ENCODE peak calls at places on chromosomes 6 and 20, in eight cellular contexts. M is NT2/D1, R is spleen, D is upper lobe of right lung, Y is neuronal stem cell, T is mesendoderm, V is left lung, B is mesenchymal stem cell. J is an unnamed sample. For H3K4me1, the result is how much of the 10 kb centered on the place peaks cover.

GRCh38 chr6:40319124-40319523 is 268.0 kb downstream of the LRFN2 start:
- DNase-seq in M (no peak), R (no peak), D (no peak), Y (no peak), T (no peak), V (no peak), B (no peak), J (no peak)

GRCh38 chr6:159969204-159969912 is 476 bp downstream of the IGF2R start:
- DNase-seq in M (no peak), R (peak), D (peak), Y (peak), T (peak), V (no peak), B (no peak), J (no peak)

GRCh38 chr6:157513619-157514485 is 132.9 kb downstream of the ZDHHC14 start:
- DNase-seq in M (no peak), R (no peak), D (no peak), Y (no peak), T (no peak), V (no peak), B (no peak), J (no peak)

GRCh38 chr20:50301712-50302111 is 111.1 kb downstream of the CEBPB start:
- DNase-seq in M (no peak), R (no peak), D (no peak), Y (no peak), T (no peak), V (no peak), B (no peak), J (no peak)

GRCh38 chr6:80388515-80388914 is 282.0 kb downstream of the BCKDHB start:
- DNase-seq in M (no peak), R (no peak), D (no peak), Y (no peak), T (no peak), V (no peak), B (no peak), J (no peak)

GRCh38 chr20:45017859-45018258 is 51.5 kb downstream of the STK4 start:
- DNase-seq in M (no peak), R (no peak), D (no peak), Y (no peak), T (no peak), V (no peak), B (peak), J (no peak)

GRCh38 chr6:35019171-35019570 is 122.0 kb downstream of the TCP11 start:
- DNase-seq in M (no peak), R (no peak), D (no peak), Y (no peak), T (no peak), V (no peak), B (no peak), J (no peak)

GRCh38 chr6:36423101-36423824 is 19.4 kb downstream of the PXT1 start:
- DNase-seq in M (peak), R (peak), D (peak), Y (peak), T (peak), V (peak), B (peak), J (peak)

GRCh38 chr6:105981002-105981887 is 104.9 kb upstream of the PRDM1 start:
- DNase-seq in M (no peak), R (peak), D (no peak), Y (no peak), T (peak), V (no peak), B (peak), J (no peak)

GRCh38 chr6:75550544-75551167 is 51.0 kb upstream of the SENP6 start:
- DNase-seq in M (no peak), R (no peak), D (no peak), Y (no peak), T (no peak), V (no peak), B (peak), J (no peak)

GRCh38 chr6:17214106-17214505 is 67.1 kb upstream of the RBM24 start:
- DNase-seq in M (no peak), R (no peak), D (no peak), Y (no peak), T (no peak), V (no peak), B (no peak), J (no peak)

GRCh38 chr6:14192186-14192788 is 74.7 kb downstream of the CD83 start:
- DNase-seq in M (no peak), R (no peak), D (no peak), Y (no peak), T (no peak), V (no peak), B (no peak), J (no peak)

GRCh38 chr20:32563311-32564272 is 21.5 kb downstream of the NOL4L start:
- DNase-seq in M (no peak), R (no peak), D (no peak), Y (no peak), T (no peak), V (no peak), B (no peak), J (no peak)

GRCh38 chr6:133568970-133569889 is 319.7 kb upstream of the TCF21 start:
- DNase-seq in M (peak), R (no peak), D (no peak), Y (no peak), T (peak), V (no peak), B (peak), J (no peak)

GRCh38 chr6:27582928-27583725 is 110.2 kb upstream of the ZNF184 start:
- DNase-seq in M (no peak), R (no peak), D (no peak), Y (no peak), T (peak), V (no peak), B (peak), J (no peak)

GRCh38 chr6:21604081-21604480 is 10.5 kb downstream of the SOX4 start:
- DNase-seq in M (no peak), R (no peak), D (no peak), Y (no peak), T (no peak), V (no peak), B (no peak), J (no peak)

GRCh38 chr6:105804436-105804835 is 281.7 kb upstream of the PRDM1 start:
- DNase-seq in M (no peak), R (no peak), D (no peak), Y (no peak), T (no peak), V (no peak), B (peak), J (no peak)

GRCh38 chr6:166361080-166361429 is 18.7 kb upstream of the SFT2D1 start:
- DNase-seq in M (no peak), R (no peak), D (peak), Y (no peak), T (no peak), V (peak), B (peak), J (peak)

GRCh38 chr20:41482647-41483552 is 116.3 kb upstream of the EMILIN3 start:
- DNase-seq in M (no peak), R (no peak), D (no peak), Y (no peak), T (no peak), V (no peak), B (peak), J (no peak)

GRCh38 chr6:137373296-137373695 is 120.9 kb downstream of the OLIG3 start:
- DNase-seq in M (no peak), R (no peak), D (no peak), Y (no peak), T (no peak), V (no peak), B (no peak), J (no peak)

GRCh38 chr6:101398716-101399626 is 5.5 kb downstream of the GRIK2 start:
- DNase-seq in M (no peak), R (no peak), D (no peak), Y (no peak), T (no peak), V (no peak), B (no peak), J (no peak)

DNA sequence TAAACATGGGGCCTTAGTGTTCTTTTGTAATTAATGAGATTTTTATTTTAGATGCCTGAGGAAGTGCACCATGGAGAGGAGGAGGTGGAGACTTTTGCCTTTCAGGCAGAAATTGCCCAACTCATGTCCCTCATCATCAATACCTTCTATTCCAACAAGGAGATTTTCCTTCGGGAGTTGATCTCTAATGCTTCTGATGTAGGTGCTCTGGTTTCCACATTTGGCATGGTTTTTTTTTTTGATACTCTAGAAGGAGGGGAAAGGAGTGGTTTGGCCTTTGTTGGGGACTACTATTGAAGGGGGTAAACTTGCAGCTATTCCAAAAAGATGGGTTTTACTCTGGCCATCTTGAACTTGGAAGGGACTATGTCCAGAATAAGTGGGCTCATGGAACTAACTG is 1.7 kb downstream of the HSP90AB1 start:
- DNase-seq in M (no peak), R (no peak), D (no peak), Y (no peak), T (no peak), V (no peak), B (no peak), J (no peak)
- H3K4me3 ChIP-seq in M (peak), R (peak), D (peak), Y (peak), T (peak), V (peak), B (peak), J (peak)

DNA sequence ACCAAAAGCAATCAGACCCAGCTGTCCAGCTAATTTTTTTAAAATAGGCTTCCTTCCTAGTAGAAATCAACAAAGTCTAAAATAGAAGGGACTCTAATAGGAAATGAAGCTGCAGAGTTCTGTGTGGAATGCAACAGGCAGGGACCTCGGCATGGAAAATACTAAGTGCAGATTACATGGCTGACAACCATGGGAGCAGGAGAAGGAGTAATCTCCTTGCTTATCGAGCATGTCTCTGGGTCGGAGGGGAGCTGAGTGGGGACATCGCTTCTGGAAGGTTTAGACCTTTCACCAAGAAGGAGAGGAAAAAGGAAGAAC is 16.9 kb upstream of the ZNF831 start:
- DNase-seq in M (no peak), R (no peak), D (no peak), Y (no peak), T (no peak), V (no peak), B (no peak), J (no peak)
- H3K4me1 ChIP-seq in M (under half), R (half or more), D (under half), Y (under half), T (under half), V (under half), B (under half), J (under half)

DNA sequence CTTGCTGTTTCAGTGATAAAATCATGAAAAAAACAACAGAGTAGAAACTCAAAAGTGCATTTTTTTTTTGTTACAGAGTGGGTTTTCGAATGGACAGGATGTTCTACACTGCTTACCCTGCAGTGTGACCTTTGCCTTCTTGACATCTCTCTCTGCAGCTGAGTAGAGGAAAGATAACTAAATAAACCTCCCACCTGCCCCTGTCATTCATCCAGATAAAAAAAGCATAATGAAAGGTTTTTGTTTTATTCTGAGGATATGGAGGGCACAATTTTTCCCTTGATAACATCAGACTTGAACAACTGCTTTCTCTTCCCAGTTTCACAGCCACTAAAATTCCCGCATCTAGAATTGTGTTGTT is 193.6 kb upstream of the FOXQ1 start:
- DNase-seq in M (no peak), R (no peak), D (no peak), Y (no peak), T (no peak), V (no peak), B (no peak), J (no peak)
- H3K4me3 ChIP-seq in M (no peak), R (no peak), D (no peak), Y (no peak), T (no peak), V (no peak), B (no peak), J (no peak)

GRCh38 chr20:23647346-23647745 is 9.6 kb upstream of the CST3 start:
- DNase-seq in M (no peak), R (no peak), D (no peak), Y (no peak), T (no peak), V (no peak), B (no peak), J (no peak)

GRCh38 chr20:23649242-23649641 is 11.5 kb upstream of the CST3 start:
- DNase-seq in M (no peak), R (no peak), D (no peak), Y (no peak), T (no peak), V (no peak), B (no peak), J (no peak)

GRCh38 chr20:23651117-23651516 is 13.4 kb upstream of the CST3 start:
- DNase-seq in M (no peak), R (no peak), D (no peak), Y (no peak), T (no peak), V (no peak), B (no peak), J (no peak)

GRCh38 chr20:23652371-23652770 is 14.6 kb upstream of the CST3 start:
- DNase-seq in M (no peak), R (no peak), D (no peak), Y (no peak), T (no peak), V (no peak), B (no peak), J (no peak)

GRCh38 chr20:23649830-23650417 is 12.2 kb upstream of the CST3 start:
- DNase-seq in M (no peak), R (no peak), D (no peak), Y (no peak), T (no peak), V (no peak), B (no peak), J (no peak)
- H3K4me1 ChIP-seq in M (under half), R (under half), D (under half), Y (under half), T (under half), V (under half), B (under half), J (under half)

GRCh38 chr20:10572853-10573252 is 100.9 kb downstream of the JAG1 start:
- DNase-seq in M (no peak), R (no peak), D (no peak), Y (no peak), T (no peak), V (no peak), B (no peak), J (no peak)
- H3K4me3 ChIP-seq in M (no peak), R (no peak), D (no peak), Y (no peak), T (no peak), V (no peak), B (no peak), J (no peak)

GRCh38 chr6:138514860-138515540 is 15.7 kb upstream of the NHSL1 start:
- DNase-seq in M (no peak), R (no peak), D (no peak), Y (no peak), T (no peak), V (no peak), B (no peak), J (no peak)

GRCh38 chr6:138515657-138516056 is 16.4 kb upstream of the NHSL1 start:
- DNase-seq in M (no peak), R (no peak), D (no peak), Y (no peak), T (no peak), V (no peak), B (no peak), J (no peak)

GRCh38 chr6:138509371-138509770 is 10.1 kb upstream of the NHSL1 start:
- DNase-seq in M (no peak), R (no peak), D (no peak), Y (no peak), T (peak), V (no peak), B (peak), J (no peak)

GRCh38 chr6:138508676-138508988 is 9.3 kb upstream of the NHSL1 start:
- DNase-seq in M (no peak), R (no peak), D (no peak), Y (no peak), T (no peak), V (no peak), B (no peak), J (no peak)

DNA sequence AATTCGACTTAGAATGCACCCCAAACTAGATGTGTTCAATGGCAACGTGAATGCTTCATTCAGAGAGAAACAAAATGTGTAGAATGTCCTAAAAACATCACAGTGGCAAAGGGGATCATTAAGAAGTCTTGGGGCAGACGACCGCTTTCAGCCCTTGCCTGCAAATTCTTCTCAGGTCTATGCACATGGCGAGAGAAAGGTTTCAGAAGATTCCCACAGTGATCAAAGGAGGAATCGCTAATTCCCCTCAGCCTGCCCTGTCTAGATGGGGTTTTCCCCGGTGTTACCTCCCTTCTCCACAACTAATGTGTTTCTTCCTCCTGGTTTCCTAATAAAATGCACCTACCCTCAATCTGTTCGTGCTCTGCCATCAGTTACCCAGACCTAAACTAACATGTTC is 13.3 kb upstream of the NHSL1 start:
- DNase-seq in M (peak), R (no peak), D (no peak), Y (peak), T (no peak), V (no peak), B (no peak), J (no peak)
- H3K4me1 ChIP-seq in M (under half), R (under half), D (under half), Y (under half), T (under half), V (under half), B (under half), J (under half)

DNA sequence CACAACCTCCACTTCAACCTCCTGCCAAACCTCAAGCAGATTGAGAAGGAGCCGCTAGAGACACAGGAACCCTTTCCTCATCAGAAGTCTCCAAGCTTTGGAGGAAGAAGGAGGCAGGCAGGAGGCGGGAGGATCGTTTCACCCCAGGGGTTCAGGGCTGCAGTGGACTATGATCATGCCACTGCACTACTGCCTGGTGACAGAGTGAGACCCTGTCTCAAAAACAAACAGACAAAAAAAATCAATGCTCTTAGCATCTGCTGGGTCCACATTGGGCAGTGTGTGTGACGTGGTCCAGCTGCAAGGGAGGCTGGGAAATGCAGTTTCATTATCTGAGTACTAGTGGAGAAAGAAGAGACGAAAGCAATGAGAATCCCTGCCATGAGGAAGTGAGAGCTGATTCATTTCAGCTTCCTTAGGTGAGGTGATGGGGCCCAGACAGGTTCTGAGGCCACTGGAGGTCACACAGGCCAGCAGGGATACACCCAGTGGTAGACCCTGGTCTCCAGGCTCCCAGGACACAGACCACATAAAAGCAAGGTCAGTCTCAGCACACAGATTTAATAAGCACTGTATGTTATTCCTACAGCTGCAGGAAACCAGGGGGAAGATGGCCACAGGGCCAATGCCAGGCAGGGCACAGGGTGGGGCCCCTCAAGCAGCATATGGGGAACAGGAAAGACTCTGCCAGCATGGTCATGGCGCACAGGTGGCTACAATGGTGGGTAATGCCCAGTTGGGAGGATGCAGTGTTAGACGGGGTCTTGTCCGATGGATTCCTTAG is 4.3 kb downstream of the GFRA4 start:
- DNase-seq in M (no peak), R (peak), D (no peak), Y (no peak), T (no peak), V (no peak), B (no peak), J (no peak)
- H3K4me3 ChIP-seq in M (no peak), R (no peak), D (no peak), Y (no peak), T (no peak), V (no peak), B (no peak), J (no peak)

DNA sequence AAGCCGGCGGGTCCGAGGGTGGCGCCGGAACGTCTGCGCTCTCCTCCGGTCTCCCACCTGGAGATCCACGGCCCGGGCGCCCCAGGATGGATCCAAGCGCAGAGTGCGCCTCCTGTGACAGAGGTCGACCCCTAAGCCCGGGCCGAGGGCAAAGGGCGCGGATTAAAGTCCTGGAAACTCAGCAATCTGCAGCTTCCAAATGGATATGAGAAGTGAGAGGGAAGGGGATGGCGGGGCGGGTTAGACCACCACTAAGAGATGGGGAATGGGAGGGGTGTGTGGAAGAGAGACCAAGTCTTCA is 661 bp upstream of the MICAL1 start:
- DNase-seq in M (no peak), R (no peak), D (no peak), Y (no peak), T (peak), V (no peak), B (no peak), J (no peak)
- H3K4me1 ChIP-seq in M (under half), R (half or more), D (under half), Y (under half), T (under half), V (under half), B (under half), J (under half)

DNA sequence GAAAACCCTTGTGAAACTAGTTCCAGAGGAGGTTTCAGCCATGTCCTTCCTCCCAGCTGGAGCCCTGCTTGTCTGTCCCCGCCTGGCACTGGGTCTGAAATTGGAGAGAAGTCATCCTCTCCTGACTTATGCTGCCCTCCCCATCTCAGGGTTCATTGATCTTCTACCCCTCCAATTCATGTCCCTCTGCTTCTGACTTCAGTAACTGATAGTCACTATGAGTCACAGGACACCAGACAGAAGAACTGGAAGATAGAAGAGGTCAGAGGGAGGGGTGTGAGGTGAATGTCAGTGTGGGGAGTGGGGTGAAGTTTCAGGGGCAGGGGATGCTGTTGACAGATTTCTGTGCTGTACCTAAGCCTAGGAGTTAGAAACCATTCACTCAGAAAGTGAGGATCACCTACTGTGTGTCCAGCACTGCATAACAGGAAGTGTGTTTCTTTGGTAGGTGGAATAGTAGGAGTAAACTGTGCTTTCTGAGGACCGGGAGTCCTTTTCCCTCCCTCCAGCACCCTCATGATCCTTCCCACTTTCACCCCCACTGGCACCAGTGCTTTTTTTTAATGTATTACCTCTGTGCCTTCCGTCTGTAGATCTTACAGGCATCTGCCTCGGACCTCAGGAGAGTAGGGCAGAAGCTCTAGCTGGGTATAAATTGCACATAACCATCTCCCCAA is 627 bp upstream of the RPP21 start:
- DNase-seq in M (no peak), R (no peak), D (no peak), Y (no peak), T (no peak), V (no peak), B (peak), J (no peak)
- H3K4me3 ChIP-seq in M (no peak), R (peak), D (peak), Y (peak), T (no peak), V (peak), B (peak), J (no peak)